ENCODE peak calls at places on chromosomes 12 and 14, in eight cellular contexts. One of them, this sample, is unnamed.

GRCh38 chr12:47882796-47883546 is 21.8 kb downstream of the VDR start:
- DNase-seq in dorsolateral prefrontal cortex: no peak
- DNase-seq in fibroblast of lung: peak; percentile 28
- DNase-seq in activated effector memory CD4-positive, alpha-beta T cell treated with anti-CD3 and anti-CD28 coated beads, Interleukin-2, amount 50 U/mL, for 16 hours: peak; percentile 74
- DNase-seq in lower lobe of right lung: peak; percentile 75
- DNase-seq in iris pigment epithelial cell: no peak
- DNase-seq in RWPE1: no peak
- DNase-seq in NCI-H1105 treated with DMSO at 0.1 percent for 48 hours: no peak
- DNase-seq in this sample: no peak

GRCh38 chr12:93636708-93637107 is 40.5 kb upstream of the CRADD start:
- DNase-seq in lower lobe of right lung: no peak
- DNase-seq in fibroblast of lung: no peak
- DNase-seq in iris pigment epithelial cell: no peak
- DNase-seq in dorsolateral prefrontal cortex: no peak
- DNase-seq in RWPE1: no peak
- DNase-seq in NCI-H1105 treated with DMSO at 0.1 percent for 48 hours: no peak
- DNase-seq in activated effector memory CD4-positive, alpha-beta T cell treated with anti-CD3 and anti-CD28 coated beads, Interleukin-2, amount 50 U/mL, for 16 hours: no peak
- DNase-seq in this sample: no peak

GRCh38 chr12:131674373-131674772 is 36.5 kb upstream of the SFSWAP start:
- DNase-seq in NCI-H1105 treated with DMSO at 0.1 percent for 48 hours: no peak
- DNase-seq in activated effector memory CD4-positive, alpha-beta T cell treated with anti-CD3 and anti-CD28 coated beads, Interleukin-2, amount 50 U/mL, for 16 hours: peak; percentile 43
- DNase-seq in lower lobe of right lung: no peak
- DNase-seq in fibroblast of lung: no peak
- DNase-seq in iris pigment epithelial cell: no peak
- DNase-seq in RWPE1: no peak
- DNase-seq in dorsolateral prefrontal cortex: no peak
- DNase-seq in this sample: no peak

GRCh38 chr12:53617700-53618099 is 8.5 kb downstream of the ATF7 start:
- DNase-seq in activated effector memory CD4-positive, alpha-beta T cell treated with anti-CD3 and anti-CD28 coated beads, Interleukin-2, amount 50 U/mL, for 16 hours: no peak
- DNase-seq in dorsolateral prefrontal cortex: no peak
- DNase-seq in fibroblast of lung: no peak
- DNase-seq in lower lobe of right lung: no peak
- DNase-seq in RWPE1: no peak
- DNase-seq in iris pigment epithelial cell: no peak
- DNase-seq in NCI-H1105 treated with DMSO at 0.1 percent for 48 hours: no peak
- DNase-seq in this sample: no peak

GRCh38 chr14:86013663-86014062 is 483.7 kb downstream of the FLRT2 start:
- DNase-seq in iris pigment epithelial cell: peak; percentile 45
- DNase-seq in dorsolateral prefrontal cortex: no peak
- DNase-seq in lower lobe of right lung: no peak
- DNase-seq in RWPE1: no peak
- DNase-seq in fibroblast of lung: no peak
- DNase-seq in NCI-H1105 treated with DMSO at 0.1 percent for 48 hours: no peak
- DNase-seq in activated effector memory CD4-positive, alpha-beta T cell treated with anti-CD3 and anti-CD28 coated beads, Interleukin-2, amount 50 U/mL, for 16 hours: no peak
- DNase-seq in this sample: no peak

GRCh38 chr12:19641235-19642080 is 202.2 kb downstream of the AEBP2 start:
- DNase-seq in RWPE1: no peak
- DNase-seq in NCI-H1105 treated with DMSO at 0.1 percent for 48 hours: no peak
- DNase-seq in lower lobe of right lung: no peak
- DNase-seq in iris pigment epithelial cell: peak; percentile 3
- DNase-seq in fibroblast of lung: peak; percentile 76
- DNase-seq in activated effector memory CD4-positive, alpha-beta T cell treated with anti-CD3 and anti-CD28 coated beads, Interleukin-2, amount 50 U/mL, for 16 hours: no peak
- DNase-seq in dorsolateral prefrontal cortex: no peak
- DNase-seq in this sample: peak; percentile 14

GRCh38 chr12:105212431-105212830 is 23.5 kb downstream of the APPL2 start:
- DNase-seq in activated effector memory CD4-positive, alpha-beta T cell treated with anti-CD3 and anti-CD28 coated beads, Interleukin-2, amount 50 U/mL, for 16 hours: no peak
- DNase-seq in dorsolateral prefrontal cortex: no peak
- DNase-seq in fibroblast of lung: peak; percentile 86
- DNase-seq in lower lobe of right lung: no peak
- DNase-seq in iris pigment epithelial cell: peak; percentile 37
- DNase-seq in NCI-H1105 treated with DMSO at 0.1 percent for 48 hours: no peak
- DNase-seq in RWPE1: no peak
- DNase-seq in this sample: peak; percentile 73

GRCh38 chr12:131543040-131543439 is 167.8 kb upstream of the SFSWAP start:
- DNase-seq in dorsolateral prefrontal cortex: no peak
- DNase-seq in iris pigment epithelial cell: no peak
- DNase-seq in lower lobe of right lung: no peak
- DNase-seq in activated effector memory CD4-positive, alpha-beta T cell treated with anti-CD3 and anti-CD28 coated beads, Interleukin-2, amount 50 U/mL, for 16 hours: no peak
- DNase-seq in RWPE1: no peak
- DNase-seq in fibroblast of lung: no peak
- DNase-seq in NCI-H1105 treated with DMSO at 0.1 percent for 48 hours: no peak
- DNase-seq in this sample: no peak

GRCh38 chr12:83472350-83472749 is 785.6 kb downstream of the TMTC2 start:
- DNase-seq in RWPE1: no peak
- DNase-seq in NCI-H1105 treated with DMSO at 0.1 percent for 48 hours: no peak
- DNase-seq in fibroblast of lung: no peak
- DNase-seq in activated effector memory CD4-positive, alpha-beta T cell treated with anti-CD3 and anti-CD28 coated beads, Interleukin-2, amount 50 U/mL, for 16 hours: no peak
- DNase-seq in lower lobe of right lung: no peak
- DNase-seq in dorsolateral prefrontal cortex: no peak
- DNase-seq in iris pigment epithelial cell: no peak
- DNase-seq in this sample: no peak